ENCODE peak calls at places on chromosomes 3 and 15, in four cellular contexts. U, A, P and M are unnamed samples.

GRCh38 chr3:37457392-37458065 is 283.1 kb upstream of the LRRFIP2 start:
- DNase-seq in P (no peak), U (no peak), A (no peak), M (no peak)

GRCh38 chr3:64888165-64888564 is 200.4 kb upstream of the ADAMTS9 start:
- DNase-seq in U (no peak), P (no peak), A (no peak), M (no peak)

GRCh38 chr3:62559831-62560445 is 186.6 kb upstream of the FEZF2 start:
- DNase-seq in A (no peak), U (no peak), P (no peak), M (no peak)

GRCh38 chr3:120438971-120439370 is 11.8 kb downstream of the FSTL1 start:
- DNase-seq in A (peak), U (peak), P (no peak), M (no peak)

GRCh38 chr3:49924683-49925082 is 4.9 kb downstream of the MON1A start:
- DNase-seq in P (no peak), A (no peak), U (no peak), M (no peak)

GRCh38 chr3:13022348-13023250 is 50.6 kb downstream of the IQSEC1 start:
- DNase-seq in U (peak), A (peak), P (peak), M (peak)

GRCh38 chr3:135905058-135905724 is 60.3 kb upstream of the PPP2R3A start:
- DNase-seq in U (no peak), P (no peak), A (no peak), M (no peak)

GRCh38 chr15:50883903-50884302 is 24.6 kb upstream of the AP4E1 start:
- DNase-seq in P (no peak), A (no peak), U (no peak), M (no peak)

GRCh38 chr15:45307230-45307924 is 55.3 kb downstream of the SLC28A2 start:
- DNase-seq in P (no peak), U (no peak), A (peak), M (no peak)

GRCh38 chr3:71063768-71064287 is 519.7 kb downstream of the FOXP1 start:
- DNase-seq in A (peak), U (peak), P (no peak), M (no peak)

GRCh38 chr3:180974286-180974685 is 15.2 kb downstream of the DNAJC19 start:
- DNase-seq in A (no peak), U (no peak), P (no peak), M (no peak)

GRCh38 chr15:68151277-68151676 is 53.9 kb downstream of the CALML4 start:
- DNase-seq in A (no peak), U (no peak), P (no peak), M (no peak)

GRCh38 chr3:46724360-46724890 is 6.8 kb upstream of the PRSS50 start:
- DNase-seq in P (no peak), A (no peak), U (no peak), M (no peak)

GRCh38 chr3:177069514-177070329 is 127.6 kb downstream of the TBL1XR1 start:
- DNase-seq in U (no peak), P (no peak), A (no peak), M (no peak)

GRCh38 chr3:146537603-146538002 is 6.8 kb downstream of the PLSCR1 start:
- DNase-seq in U (no peak), A (no peak), P (no peak), M (no peak)

GRCh38 chr3:56769125-56769709 is 32.5 kb downstream of the ARHGEF3 start:
- DNase-seq in P (peak), A (no peak), U (no peak), M (no peak)

GRCh38 chr3:49198611-49199230 is 27.3 kb downstream of the KLHDC8B start:
- DNase-seq in A (no peak), U (no peak), P (no peak), M (no peak)

GRCh38 chr3:54999801-55000200 is 71.9 kb upstream of the LRTM1 start:
- DNase-seq in P (no peak), U (no peak), A (no peak), M (no peak)

GRCh38 chr15:88695595-88696186 is 56.9 kb downstream of the ISG20 start:
- DNase-seq in U (no peak), A (no peak), P (no peak), M (no peak)

GRCh38 chr3:195441971-195442572 is 748 bp downstream of the ACAP2 start:
- DNase-seq in P (peak), U (peak), A (peak), M (peak)

GRCh38 chr3:181265750-181266333 is 276.3 kb upstream of the DNAJC19 start:
- DNase-seq in P (no peak), A (no peak), U (no peak), M (no peak)

GRCh38 chr15:88655103-88655553 is 16.3 kb downstream of the ISG20 start:
- DNase-seq in U (no peak), A (no peak), P (no peak), M (no peak)

GRCh38 chr3:136957751-136958288 is at the start of gene IL20RB:
- DNase-seq in U (no peak), P (no peak), A (no peak), M (no peak)

DNA sequence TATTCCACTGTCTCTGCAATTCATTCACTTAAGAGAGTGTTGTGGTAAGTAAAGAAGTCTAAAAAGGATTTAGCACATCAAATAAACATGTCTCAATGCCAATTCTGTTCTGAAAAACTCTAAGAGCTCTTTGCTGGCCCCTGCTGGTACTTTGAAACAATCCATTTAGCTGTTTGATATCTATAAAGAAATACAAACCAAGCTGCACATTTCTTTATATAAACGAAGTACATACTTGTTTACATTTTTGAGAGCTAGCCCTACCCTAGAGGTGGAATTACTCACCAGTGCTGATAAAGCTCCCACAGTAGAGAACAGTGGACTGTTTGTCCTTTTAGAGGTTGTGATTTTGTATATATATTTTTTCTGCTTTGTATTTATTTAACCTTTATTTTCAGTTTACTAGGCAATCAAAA is 75.5 kb downstream of the NEDD4 start:
- DNase-seq in A (peak), U (peak), P (no peak), M (no peak)
- TF ChIP-seq CTCF in A (peak), U (peak), P (peak), M (no peak)

DNA sequence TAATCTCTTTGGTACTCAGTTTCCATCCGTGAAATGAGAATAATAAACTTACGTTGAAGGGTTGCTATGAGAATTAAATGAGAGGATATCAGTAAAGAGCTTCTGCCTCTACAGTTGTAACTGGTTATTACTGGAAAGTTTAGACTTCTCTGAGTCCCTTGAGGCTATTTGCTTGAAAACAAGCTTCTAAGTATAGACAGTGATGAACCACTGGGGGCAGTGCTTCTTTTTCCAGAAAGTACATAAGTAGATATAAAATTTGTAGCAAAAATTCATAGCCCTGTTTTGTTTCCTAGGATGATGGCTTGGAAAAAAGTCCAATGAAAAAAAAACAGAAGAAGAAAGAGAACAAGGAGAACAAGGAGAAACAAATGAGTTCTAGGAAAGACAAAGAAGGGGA is 87.1 kb downstream of the RGMA start:
- DNase-seq in P (no peak), A (no peak), U (no peak), M (no peak)
- TF ChIP-seq CTCF in P (no peak), A (peak), U (no peak), M (no peak)

GRCh38 chr15:73936588-73937312 is 10.5 kb downstream of the LOXL1 start:
- DNase-seq in U (no peak), A (no peak), P (no peak), M (peak)
- TF ChIP-seq CTCF in U (no peak), A (no peak), P (no peak), M (no peak)

DNA sequence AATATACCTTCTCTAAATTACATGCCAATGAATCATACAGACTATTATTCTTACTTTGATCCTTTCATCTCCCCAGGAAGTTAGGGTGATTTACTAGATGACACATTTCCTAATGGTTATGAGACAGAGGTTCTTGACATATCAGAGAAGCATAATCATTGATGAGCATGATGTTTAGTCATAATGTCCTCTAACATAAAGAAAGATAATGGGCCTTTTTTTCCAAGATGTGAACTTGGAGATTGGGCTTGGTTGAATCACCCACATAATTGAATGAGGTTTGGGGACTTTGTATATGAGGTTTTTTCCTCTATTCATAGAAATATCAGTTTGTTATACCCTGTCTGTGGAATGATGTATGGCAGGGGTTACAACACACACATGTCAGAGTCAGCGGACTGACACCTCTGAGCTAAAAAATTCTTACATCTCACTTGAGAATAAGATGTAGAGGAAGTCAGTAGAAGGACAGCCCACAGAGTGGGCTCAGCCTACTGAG is 69.7 kb upstream of the DCBLD2 start:
- DNase-seq in A (no peak), P (no peak), U (no peak), M (no peak)
- TF ChIP-seq CTCF in A (no peak), P (no peak), U (no peak), M (no peak)

DNA sequence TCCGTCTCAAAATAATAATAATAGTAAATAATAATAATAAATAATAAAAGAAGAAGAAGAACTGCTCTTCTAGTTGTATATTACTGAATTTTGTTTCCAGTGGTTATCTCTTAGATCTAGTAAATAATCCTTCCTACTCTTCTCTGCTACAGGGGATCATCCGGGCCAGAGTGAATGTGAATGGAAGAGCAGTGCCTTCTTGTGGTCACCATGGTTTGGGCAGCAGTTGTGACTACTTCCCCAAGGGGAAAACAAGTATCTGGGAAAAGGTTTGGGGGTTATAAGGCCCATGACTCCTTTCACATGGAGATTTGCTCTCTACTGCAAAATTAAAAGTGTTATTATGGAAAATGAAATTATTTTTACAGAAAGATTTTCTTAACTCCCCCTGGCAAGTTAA is 5.5 kb upstream of the OR5K1 start:
- DNase-seq in A (no peak), P (no peak), U (no peak), M (no peak)
- TF ChIP-seq CTCF in A (no peak), P (no peak), U (no peak), M (no peak)